ENCODE peak calls at places on chromosomes 13 and 19, in four cellular contexts. A is nucleus accumbens, H is dorsolateral prefrontal cortex, S is fibroblast of pulmonary artery. P is an unnamed sample.

GRCh38 chr13:74129500-74130144 is 4.6 kb downstream of the KLF12 start:
- DNase-seq in A (no peak), H (no peak), S (no peak), P (no peak)

GRCh38 chr13:50700664-50701266 is 142.7 kb downstream of the DLEU7 start:
- DNase-seq in A (no peak), H (no peak), S (no peak), P (no peak)

GRCh38 chr13:33296793-33297425 is 11.4 kb upstream of the STARD13 start:
- DNase-seq in A (no peak), H (no peak), S (no peak), P (no peak)

GRCh38 chr13:63684822-63685221 is 2269.2 kb upstream of the PCDH20 start:
- DNase-seq in A (no peak), H (no peak), S (no peak), P (no peak)

GRCh38 chr13:19960673-19961015 is 2.1 kb downstream of the ZMYM2 start:
- DNase-seq in A (no peak), H (no peak), S (peak), P (no peak)

GRCh38 chr19:49635530-49636229 is 4.3 kb downstream of the RRAS start:
- DNase-seq in A (no peak), H (no peak), S (no peak), P (no peak)

GRCh38 chr19:53982611-53983010 is 8.8 kb upstream of the CACNG6 start:
- DNase-seq in A (no peak), H (no peak), S (peak), P (peak)

GRCh38 chr13:27425151-27425917 is 915 bp downstream of the GTF3A start:
- DNase-seq in A (no peak), H (no peak), S (no peak), P (no peak)

GRCh38 chr13:112722433-112723250 is 32.8 kb downstream of the ATP11A start:
- DNase-seq in A (no peak), H (no peak), S (peak), P (no peak)

GRCh38 chr19:17784201-17785008 is 10.5 kb upstream of the B3GNT3 start:
- DNase-seq in A (peak), H (peak), S (peak), P (peak)

GRCh38 chr19:41276231-41276630 is 12.1 kb downstream of the HNRNPUL1 start:
- DNase-seq in A (no peak), H (no peak), S (peak), P (no peak)

GRCh38 chr19:15124572-15125231 is 17.5 kb downstream of the SYDE1 start:
- DNase-seq in A (no peak), H (no peak), S (no peak), P (no peak)

GRCh38 chr13:107370036-107370785 is 802.3 kb upstream of the ARGLU1 start:
- DNase-seq in A (no peak), H (no peak), S (peak), P (no peak)

P was measured in substantia nigra.